ENCODE peak calls at places on chromosomes 3 and 15, in nine cellular contexts. One of them, this sample, is unnamed.

GRCh38 chr3:134901461-134901860 is 106.4 kb downstream of the EPHB1 start:
- DNase-seq in HFFc6: no peak
- DNase-seq in dorsolateral prefrontal cortex: no peak
- DNase-seq in breast epithelium: no peak
- DNase-seq in IMR-90: no peak
- DNase-seq in GM12865: no peak
- DNase-seq in fibroblast of lung: no peak
- DNase-seq in endothelial cell: no peak
- DNase-seq in progenitor cell of endocrine pancreas: no peak
- DNase-seq in this sample: no peak

GRCh38 chr15:97425596-97425995 is 534.9 kb upstream of the ARRDC4 start:
- DNase-seq in GM12865: no peak
- DNase-seq in breast epithelium: no peak
- DNase-seq in fibroblast of lung: no peak
- DNase-seq in dorsolateral prefrontal cortex: no peak
- DNase-seq in HFFc6: no peak
- DNase-seq in IMR-90: no peak
- DNase-seq in progenitor cell of endocrine pancreas: no peak
- DNase-seq in endothelial cell: no peak
- DNase-seq in this sample: no peak

GRCh38 chr3:141462176-141462859 is 24.5 kb upstream of the RASA2 start:
- DNase-seq in IMR-90: no peak
- DNase-seq in HFFc6: no peak
- DNase-seq in dorsolateral prefrontal cortex: no peak
- DNase-seq in progenitor cell of endocrine pancreas: no peak
- DNase-seq in breast epithelium: no peak
- DNase-seq in GM12865: peak
- DNase-seq in endothelial cell: no peak
- DNase-seq in fibroblast of lung: no peak
- DNase-seq in this sample: no peak

GRCh38 chr3:156802827-156803606 is 23.1 kb upstream of the LEKR1 start:
- DNase-seq in GM12865: no peak
- DNase-seq in dorsolateral prefrontal cortex: no peak
- DNase-seq in fibroblast of lung: no peak
- DNase-seq in HFFc6: no peak
- DNase-seq in progenitor cell of endocrine pancreas: no peak
- DNase-seq in endothelial cell: no peak
- DNase-seq in breast epithelium: no peak
- DNase-seq in IMR-90: no peak
- DNase-seq in this sample: no peak

GRCh38 chr15:71627604-71628003 is 182.8 kb upstream of the NR2E3 start:
- DNase-seq in GM12865: no peak
- DNase-seq in HFFc6: no peak
- DNase-seq in fibroblast of lung: no peak
- DNase-seq in dorsolateral prefrontal cortex: no peak
- DNase-seq in progenitor cell of endocrine pancreas: no peak
- DNase-seq in endothelial cell: no peak
- DNase-seq in breast epithelium: no peak
- DNase-seq in IMR-90: no peak
- DNase-seq in this sample: no peak

GRCh38 chr15:31439328-31439727 is 112.7 kb downstream of the KLF13 start:
- DNase-seq in progenitor cell of endocrine pancreas: no peak
- DNase-seq in GM12865: peak
- DNase-seq in endothelial cell: peak
- DNase-seq in breast epithelium: no peak
- DNase-seq in dorsolateral prefrontal cortex: no peak
- DNase-seq in fibroblast of lung: no peak
- DNase-seq in HFFc6: no peak
- DNase-seq in IMR-90: no peak
- DNase-seq in this sample: no peak

GRCh38 chr15:72616491-72617210 is 37.8 kb upstream of the GOLGA6B start:
- DNase-seq in progenitor cell of endocrine pancreas: no peak
- DNase-seq in breast epithelium: no peak
- DNase-seq in endothelial cell: no peak
- DNase-seq in dorsolateral prefrontal cortex: no peak
- DNase-seq in GM12865: no peak
- DNase-seq in HFFc6: no peak
- DNase-seq in fibroblast of lung: no peak
- DNase-seq in IMR-90: no peak
- DNase-seq in this sample: no peak

GRCh38 chr15:36323607-36324006 is 255.8 kb upstream of the CDIN1 start:
- DNase-seq in IMR-90: no peak
- DNase-seq in fibroblast of lung: no peak
- DNase-seq in endothelial cell: no peak
- DNase-seq in GM12865: no peak
- DNase-seq in breast epithelium: no peak
- DNase-seq in dorsolateral prefrontal cortex: no peak
- DNase-seq in progenitor cell of endocrine pancreas: no peak
- DNase-seq in HFFc6: peak
- DNase-seq in this sample: no peak

GRCh38 chr3:120418446-120418845 is 32.3 kb downstream of the FSTL1 start:
- DNase-seq in breast epithelium: no peak
- DNase-seq in endothelial cell: no peak
- DNase-seq in dorsolateral prefrontal cortex: no peak
- DNase-seq in GM12865: no peak
- DNase-seq in fibroblast of lung: no peak
- DNase-seq in HFFc6: no peak
- DNase-seq in progenitor cell of endocrine pancreas: no peak
- DNase-seq in IMR-90: no peak
- DNase-seq in this sample: no peak

GRCh38 chr3:31043184-31043819 is 148.8 kb upstream of the GADL1 start:
- DNase-seq in breast epithelium: no peak
- DNase-seq in GM12865: no peak
- DNase-seq in IMR-90: peak
- DNase-seq in dorsolateral prefrontal cortex: no peak
- DNase-seq in HFFc6: peak
- DNase-seq in progenitor cell of endocrine pancreas: no peak
- DNase-seq in fibroblast of lung: peak
- DNase-seq in endothelial cell: no peak
- DNase-seq in this sample: no peak

GRCh38 chr3:194930439-194931204 is 244.9 kb downstream of the FAM43A start:
- DNase-seq in progenitor cell of endocrine pancreas: no peak
- DNase-seq in IMR-90: peak
- DNase-seq in breast epithelium: no peak
- DNase-seq in endothelial cell: peak
- DNase-seq in HFFc6: peak
- DNase-seq in dorsolateral prefrontal cortex: no peak
- DNase-seq in fibroblast of lung: no peak
- DNase-seq in GM12865: no peak
- DNase-seq in this sample: no peak

GRCh38 chr3:171811059-171811912 is 1.0 kb upstream of the PLD1 start:
- DNase-seq in GM12865: no peak
- DNase-seq in HFFc6: peak
- DNase-seq in fibroblast of lung: peak
- DNase-seq in breast epithelium: no peak
- DNase-seq in endothelial cell: no peak
- DNase-seq in progenitor cell of endocrine pancreas: no peak
- DNase-seq in dorsolateral prefrontal cortex: no peak
- DNase-seq in IMR-90: peak
- DNase-seq in this sample: no peak

GRCh38 chr3:152395764-152396163 is 127.0 kb downstream of the MBNL1 start:
- DNase-seq in dorsolateral prefrontal cortex: no peak
- DNase-seq in IMR-90: no peak
- DNase-seq in GM12865: no peak
- DNase-seq in HFFc6: no peak
- DNase-seq in endothelial cell: no peak
- DNase-seq in progenitor cell of endocrine pancreas: no peak
- DNase-seq in fibroblast of lung: no peak
- DNase-seq in breast epithelium: no peak
- DNase-seq in this sample: no peak

GRCh38 chr15:91909574-91909973 is 56.1 kb downstream of the SLCO3A1 start:
- DNase-seq in IMR-90: no peak
- DNase-seq in dorsolateral prefrontal cortex: no peak
- DNase-seq in fibroblast of lung: no peak
- DNase-seq in progenitor cell of endocrine pancreas: no peak
- DNase-seq in HFFc6: no peak
- DNase-seq in breast epithelium: no peak
- DNase-seq in endothelial cell: no peak
- DNase-seq in GM12865: no peak
- DNase-seq in this sample: no peak

GRCh38 chr3:172302176-172302575 is 146.1 kb downstream of the GHSR start:
- DNase-seq in progenitor cell of endocrine pancreas: no peak
- DNase-seq in fibroblast of lung: no peak
- DNase-seq in HFFc6: no peak
- DNase-seq in endothelial cell: no peak
- DNase-seq in GM12865: no peak
- DNase-seq in IMR-90: no peak
- DNase-seq in dorsolateral prefrontal cortex: no peak
- DNase-seq in breast epithelium: no peak
- DNase-seq in this sample: no peak

GRCh38 chr15:25054329-25054728 is 99.5 kb downstream of the SNRPN start:
- DNase-seq in progenitor cell of endocrine pancreas: no peak
- DNase-seq in endothelial cell: no peak
- DNase-seq in HFFc6: no peak
- DNase-seq in GM12865: no peak
- DNase-seq in dorsolateral prefrontal cortex: no peak
- DNase-seq in IMR-90: no peak
- DNase-seq in fibroblast of lung: no peak
- DNase-seq in breast epithelium: no peak
- DNase-seq in this sample: peak

GRCh38 chr15:57950381-57950946 is 115.0 kb downstream of the ALDH1A2 start:
- DNase-seq in endothelial cell: no peak
- DNase-seq in HFFc6: no peak
- DNase-seq in breast epithelium: no peak
- DNase-seq in dorsolateral prefrontal cortex: no peak
- DNase-seq in GM12865: no peak
- DNase-seq in fibroblast of lung: no peak
- DNase-seq in IMR-90: no peak
- DNase-seq in progenitor cell of endocrine pancreas: no peak
- DNase-seq in this sample: no peak

DNA sequence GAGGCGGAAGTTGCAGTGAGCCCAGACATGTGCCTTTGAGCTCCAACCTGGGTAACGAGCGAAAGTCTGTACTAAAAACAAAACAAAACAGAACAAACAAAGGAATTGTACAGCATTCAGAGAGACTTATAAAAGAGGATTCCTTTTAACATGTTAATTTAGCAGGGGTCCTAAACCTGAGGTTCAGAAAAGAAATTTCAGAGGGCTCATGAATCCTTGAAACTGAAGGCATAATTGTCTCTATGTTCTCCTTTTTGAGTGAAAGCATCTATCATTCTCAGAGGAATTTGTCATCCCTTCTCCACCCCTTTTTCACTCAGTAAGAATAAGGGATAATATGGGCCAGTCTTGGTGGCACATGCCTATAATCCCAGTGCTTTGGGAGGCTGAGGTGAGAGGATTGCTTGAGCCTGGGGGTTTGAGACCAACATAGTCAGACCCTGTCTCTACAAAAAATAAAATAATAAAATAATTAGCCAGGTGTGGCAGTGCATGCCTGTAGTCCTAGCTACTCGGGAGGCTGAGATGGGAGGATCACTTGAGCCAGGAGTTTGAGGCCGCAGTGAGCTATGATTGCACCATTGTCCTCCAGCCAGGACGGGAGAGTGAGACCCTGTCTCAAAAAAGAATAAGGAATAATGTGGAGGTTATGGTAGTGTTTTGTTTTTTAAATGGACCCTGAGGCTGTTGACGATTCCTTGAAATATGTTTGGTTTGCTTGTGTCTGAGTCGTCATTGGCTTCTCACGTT is 309.1 kb upstream of the C2CD4B start:
- DNase-seq in breast epithelium: no peak
- DNase-seq in dorsolateral prefrontal cortex: no peak
- DNase-seq in progenitor cell of endocrine pancreas: no peak
- DNase-seq in GM12865: no peak
- DNase-seq in HFFc6: no peak
- DNase-seq in endothelial cell: no peak
- DNase-seq in IMR-90: no peak
- DNase-seq in fibroblast of lung: no peak
- DNase-seq in this sample: no peak
- TF ChIP-seq CTCF in breast epithelium: no peak
- TF ChIP-seq CTCF in dorsolateral prefrontal cortex: no peak
- TF ChIP-seq CTCF in progenitor cell of endocrine pancreas: no peak
- TF ChIP-seq CTCF in GM12865: no peak
- TF ChIP-seq CTCF in HFFc6: no peak
- TF ChIP-seq CTCF in endothelial cell: no peak
- TF ChIP-seq CTCF in IMR-90: no peak
- TF ChIP-seq CTCF in fibroblast of lung: no peak
- TF ChIP-seq CTCF in this sample: no peak

GRCh38 chr3:165254812-165255211 is 58.6 kb upstream of the SLITRK3 start:
- DNase-seq in GM12865: peak
- DNase-seq in IMR-90: no peak
- DNase-seq in dorsolateral prefrontal cortex: no peak
- DNase-seq in HFFc6: no peak
- DNase-seq in endothelial cell: peak
- DNase-seq in fibroblast of lung: peak
- DNase-seq in progenitor cell of endocrine pancreas: no peak
- DNase-seq in breast epithelium: no peak
- DNase-seq in this sample: no peak
- TF ChIP-seq CTCF in GM12865: peak
- TF ChIP-seq CTCF in IMR-90: no peak
- TF ChIP-seq CTCF in dorsolateral prefrontal cortex: peak
- TF ChIP-seq CTCF in HFFc6: no peak
- TF ChIP-seq CTCF in endothelial cell: no peak
- TF ChIP-seq CTCF in fibroblast of lung: no peak
- TF ChIP-seq CTCF in progenitor cell of endocrine pancreas: peak
- TF ChIP-seq CTCF in breast epithelium: no peak
- TF ChIP-seq CTCF in this sample: peak

GRCh38 chr15:74955796-74956647 is 550 bp downstream of the RPP25 start:
- DNase-seq in GM12865: peak
- DNase-seq in IMR-90: peak
- DNase-seq in HFFc6: no peak
- DNase-seq in progenitor cell of endocrine pancreas: peak
- DNase-seq in fibroblast of lung: peak
- DNase-seq in dorsolateral prefrontal cortex: peak
- DNase-seq in endothelial cell: peak
- DNase-seq in breast epithelium: peak
- DNase-seq in this sample: peak
- TF ChIP-seq CTCF in GM12865: peak
- TF ChIP-seq CTCF in IMR-90: peak
- TF ChIP-seq CTCF in HFFc6: peak
- TF ChIP-seq CTCF in progenitor cell of endocrine pancreas: peak
- TF ChIP-seq CTCF in fibroblast of lung: no peak
- TF ChIP-seq CTCF in dorsolateral prefrontal cortex: peak
- TF ChIP-seq CTCF in endothelial cell: peak
- TF ChIP-seq CTCF in breast epithelium: peak
- TF ChIP-seq CTCF in this sample: peak

DNA sequence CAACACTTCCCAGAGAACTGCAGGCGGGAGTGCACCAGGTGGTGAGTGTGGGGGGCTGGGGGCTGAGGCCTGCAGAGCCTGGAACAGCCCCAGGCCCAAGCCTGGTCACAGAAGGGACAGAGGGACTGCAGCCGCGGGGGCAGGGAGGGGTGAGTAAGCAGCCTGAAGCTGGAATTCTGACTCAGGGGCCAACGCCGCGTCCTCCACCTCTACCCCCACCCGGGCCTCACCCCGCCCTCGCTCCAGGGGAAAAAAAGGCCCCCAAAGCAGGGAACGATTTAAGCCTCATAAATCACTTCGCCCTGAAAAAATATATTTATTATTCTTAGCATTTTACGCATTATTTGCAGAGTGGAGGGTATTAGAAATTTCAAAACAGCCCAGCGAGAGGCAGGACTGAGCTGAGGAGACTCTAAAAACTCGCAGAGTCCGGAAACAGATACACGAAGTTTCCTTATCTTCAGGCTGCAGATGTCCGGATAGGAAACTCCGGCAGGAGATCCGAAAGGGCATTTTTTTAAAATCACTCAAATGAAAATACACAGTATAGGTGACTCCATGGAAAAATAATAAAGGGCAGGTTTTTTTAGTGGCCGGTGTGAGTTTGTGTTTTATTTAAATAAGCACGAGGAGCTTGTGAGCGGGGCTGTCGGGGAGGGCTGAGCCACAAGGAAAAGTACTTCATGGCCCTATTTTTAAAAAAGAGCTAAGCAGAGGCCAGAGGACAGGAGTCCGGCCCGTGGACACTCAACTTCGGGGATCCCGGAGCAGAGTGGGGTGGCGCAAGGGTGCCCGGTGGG is 9.9 kb downstream of the GATA2 start:
- DNase-seq in IMR-90: peak
- DNase-seq in GM12865: no peak
- DNase-seq in progenitor cell of endocrine pancreas: no peak
- DNase-seq in dorsolateral prefrontal cortex: no peak
- DNase-seq in endothelial cell: peak
- DNase-seq in fibroblast of lung: peak
- DNase-seq in HFFc6: peak
- DNase-seq in breast epithelium: no peak
- DNase-seq in this sample: no peak
- TF ChIP-seq CTCF in IMR-90: peak
- TF ChIP-seq CTCF in GM12865: no peak
- TF ChIP-seq CTCF in progenitor cell of endocrine pancreas: no peak
- TF ChIP-seq CTCF in dorsolateral prefrontal cortex: no peak
- TF ChIP-seq CTCF in endothelial cell: no peak
- TF ChIP-seq CTCF in fibroblast of lung: no peak
- TF ChIP-seq CTCF in HFFc6: peak
- TF ChIP-seq CTCF in breast epithelium: no peak
- TF ChIP-seq CTCF in this sample: peak

This sample was measured in type B pancreatic cell.